ENCODE peak calls at places on chromosomes 4 and X, in four cellular contexts. U is coronary artery, J is dorsolateral prefrontal cortex, L is A673. E is an unnamed sample.

GRCh38 chr4:7841071-7841470 is 98.6 kb downstream of the AFAP1 start:
- DNase-seq in U (no peak), J (no peak), L (no peak), E (no peak)

GRCh38 chr4:173014113-173014558 is 154.5 kb upstream of the GALNT7 start:
- DNase-seq in U (no peak), J (peak; percentile 7), L (peak; percentile 90), E (no peak)

GRCh38 chr4:71187399-71188196 is 151.2 kb upstream of the SLC4A4 start:
- DNase-seq in U (no peak), J (peak; percentile 31), L (peak; percentile 3), E (peak; percentile 9)

GRCh38 chr4:24973471-24974251 is 57.1 kb downstream of the LGI2 start:
- DNase-seq in U (no peak), J (no peak), L (no peak), E (no peak)

GRCh38 chr4:28744066-28744465 is 1883.4 kb downstream of the STIM2 start:
- DNase-seq in U (no peak), J (no peak), L (no peak), E (no peak)

GRCh38 chr4:143286058-143286457 is 50.6 kb upstream of the GAB1 start:
- DNase-seq in U (no peak), J (no peak), L (no peak), E (no peak)

GRCh38 chr4:83552924-83553323 is 17.0 kb downstream of the GPAT3 start:
- DNase-seq in U (no peak), J (no peak), L (no peak), E (no peak)

GRCh38 chr4:2250003-2250763 is 8.3 kb upstream of the HAUS3 start:
- DNase-seq in U (no peak), J (no peak), L (no peak), E (no peak)

GRCh38 chr4:82031386-82031785 is 342.4 kb downstream of the HNRNPD start:
- DNase-seq in U (no peak), J (no peak), L (no peak), E (no peak)

GRCh38 chr4:113289736-113290135 is 240.3 kb downstream of the ANK2 start:
- DNase-seq in U (no peak), J (no peak), L (no peak), E (no peak)

GRCh38 chr4:3340703-3341088 is 47.9 kb downstream of the RGS12 start:
- DNase-seq in U (no peak), J (no peak), L (no peak), E (no peak)

GRCh38 chrX:54494970-54495813 is 842 bp downstream of the FGD1 start:
- DNase-seq in U (no peak), J (no peak), L (no peak), E (peak; percentile 2)

GRCh38 chr4:15396157-15396800 is 31.6 kb upstream of the C1QTNF7 start:
- DNase-seq in U (no peak), J (no peak), L (peak; percentile 72), E (peak; percentile 44)

GRCh38 chrX:17769701-17770269 is 32.5 kb downstream of the SCML1 start:
- DNase-seq in U (no peak), J (no peak), L (no peak), E (no peak)

GRCh38 chrX:108453841-108454240 is 14.2 kb downstream of the COL4A5 start:
- DNase-seq in U (no peak), J (no peak), L (no peak), E (no peak)

GRCh38 chrX:119726900-119727555 is 31.4 kb upstream of the SOWAHD start:
- DNase-seq in U (no peak), J (no peak), L (no peak), E (peak; percentile 34)

GRCh38 chr4:23888421-23889319 is 1.2 kb downstream of the PPARGC1A start:
- DNase-seq in U (no peak), J (no peak), L (no peak), E (no peak)

GRCh38 chr4:125254111-125254510 is 60.6 kb upstream of the FAT4 start:
- DNase-seq in U (no peak), J (no peak), L (no peak), E (no peak)

GRCh38 chrX:100979881-100980607 is 10.5 kb downstream of the ARL13A start:
- DNase-seq in U (no peak), J (no peak), L (no peak), E (no peak)

GRCh38 chr4:138686078-138686477 is 329.5 kb upstream of the NOCT start:
- DNase-seq in U (no peak), J (no peak), L (no peak), E (no peak)

GRCh38 chrX:31609130-31609529 is 537.3 kb upstream of the FTHL17 start:
- DNase-seq in U (no peak), J (no peak), L (no peak), E (no peak)

GRCh38 chr4:185209031-185209851 is at the start of gene SNX25:
- DNase-seq in U (peak; percentile 90), J (peak; percentile 89), L (peak; percentile 81), E (peak; percentile 93)

GRCh38 chrX:23784487-23785301 is 1.7 kb downstream of the SAT1 start:
- DNase-seq in U (no peak), J (no peak), L (no peak), E (no peak)

GRCh38 chr4:46385235-46385634 is 4.7 kb downstream of the GABRA2 start:
- DNase-seq in U (no peak), J (no peak), L (no peak), E (no peak)

GRCh38 chr4:37595875-37596402 is 90.2 kb downstream of the RELL1 start:
- DNase-seq in U (no peak), J (no peak), L (no peak), E (no peak)

GRCh38 chrX:31603411-31604120 is 531.7 kb upstream of the FTHL17 start:
- DNase-seq in U (no peak), J (no peak), L (no peak), E (no peak)

GRCh38 chrX:29662101-29662500 is 553.3 kb upstream of the MAGEB2 start:
- DNase-seq in U (no peak), J (no peak), L (peak; percentile 6), E (no peak)

GRCh38 chrX:3990569-3990968 is 277.1 kb upstream of the PRKX start:
- DNase-seq in U (no peak), J (no peak), L (peak; percentile 6), E (no peak)

GRCh38 chr4:164396439-164396838 is 357.5 kb upstream of the SMIM31 start:
- DNase-seq in U (no peak), J (no peak), L (peak; percentile 35), E (no peak)

GRCh38 chr4:117385531-117385930 is 300.2 kb upstream of the TRAM1L1 start:
- DNase-seq in U (no peak), J (no peak), L (no peak), E (no peak)

GRCh38 chr4:118746251-118746919 is 61.2 kb downstream of the METTL14 start:
- DNase-seq in U (no peak), J (no peak), L (no peak), E (no peak)

GRCh38 chrX:53320543-53321215 is 39.3 kb upstream of the IQSEC2 start:
- DNase-seq in U (no peak), J (no peak), L (no peak), E (no peak)

GRCh38 chr4:103067841-103068547 is 8.6 kb downstream of the SLC9B2 start:
- DNase-seq in U (no peak), J (no peak), L (no peak), E (no peak)

GRCh38 chr4:71366776-71367175 is 28.0 kb downstream of the SLC4A4 start:
- DNase-seq in U (no peak), J (no peak), L (no peak), E (no peak)

GRCh38 chr4:158046345-158046744 is 126.5 kb downstream of the GASK1B start:
- DNase-seq in U (no peak), J (no peak), L (no peak), E (no peak)

GRCh38 chr4:158051401-158052235 is 121.2 kb downstream of the GASK1B start:
- DNase-seq in U (no peak), J (no peak), L (no peak), E (no peak)

GRCh38 chr4:158053801-158054200 is 119.0 kb downstream of the GASK1B start:
- DNase-seq in U (no peak), J (no peak), L (no peak), E (no peak)

GRCh38 chr4:158053086-158053485 is 119.7 kb downstream of the GASK1B start:
- DNase-seq in U (no peak), J (no peak), L (no peak), E (no peak)

DNA sequence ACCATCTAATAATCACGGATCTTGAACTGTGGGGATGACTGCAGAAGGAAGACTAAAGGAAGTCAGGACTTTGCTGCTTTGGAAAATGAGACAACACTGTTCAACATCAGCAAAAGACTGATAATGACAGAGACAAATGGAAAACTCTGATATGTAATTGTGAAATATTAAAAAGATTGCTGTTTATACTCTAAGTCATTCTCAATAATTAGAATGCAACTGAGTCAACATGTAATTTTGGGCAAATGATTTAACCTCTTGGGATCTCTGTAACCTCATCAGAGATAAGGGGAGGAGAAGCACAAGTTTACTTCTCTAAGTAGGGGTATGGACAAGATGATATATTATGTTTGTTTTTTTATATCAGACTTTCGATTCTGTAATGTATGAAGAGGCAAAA is 121.9 kb downstream of the GASK1B start:
- DNase-seq in U (no peak), J (no peak), L (no peak), E (no peak)
- H3K4me3 ChIP-seq in U (no peak overlapping the region), J (no peak overlapping the region), L (no peak overlapping the region), E (no peak overlapping the region)

GRCh38 chr4:145716200-145716599 is 36.3 kb downstream of the C4orf51 start:
- DNase-seq in U (no peak), J (no peak), L (no peak), E (no peak)
- H3K27ac ChIP-seq in U (no peak overlapping the region), J (no peak overlapping the region), L (no peak overlapping the region), E (no peak overlapping the region)

GRCh38 chr4:154984148-154984547 is 203.1 kb downstream of the RBM46 start:
- DNase-seq in U (no peak), J (no peak), L (no peak), E (no peak)

GRCh38 chr4:154984616-154985015 is 203.5 kb downstream of the RBM46 start:
- DNase-seq in U (no peak), J (no peak), L (no peak), E (no peak)

GRCh38 chr4:154985673-154986072 is 204.6 kb downstream of the RBM46 start:
- DNase-seq in U (no peak), J (no peak), L (no peak), E (no peak)

GRCh38 chr4:154982187-154983047 is 201.3 kb downstream of the RBM46 start:
- DNase-seq in U (peak; percentile 79), J (peak; percentile 35), L (peak; percentile 66), E (no peak)

GRCh38 chr4:154983714-154984113 is 202.6 kb downstream of the RBM46 start:
- DNase-seq in U (no peak), J (no peak), L (no peak), E (no peak)
- H3K4me3 ChIP-seq in U (no peak overlapping the region), J (no peak overlapping the region), L (no peak overlapping the region), E (no peak overlapping the region)

DNA sequence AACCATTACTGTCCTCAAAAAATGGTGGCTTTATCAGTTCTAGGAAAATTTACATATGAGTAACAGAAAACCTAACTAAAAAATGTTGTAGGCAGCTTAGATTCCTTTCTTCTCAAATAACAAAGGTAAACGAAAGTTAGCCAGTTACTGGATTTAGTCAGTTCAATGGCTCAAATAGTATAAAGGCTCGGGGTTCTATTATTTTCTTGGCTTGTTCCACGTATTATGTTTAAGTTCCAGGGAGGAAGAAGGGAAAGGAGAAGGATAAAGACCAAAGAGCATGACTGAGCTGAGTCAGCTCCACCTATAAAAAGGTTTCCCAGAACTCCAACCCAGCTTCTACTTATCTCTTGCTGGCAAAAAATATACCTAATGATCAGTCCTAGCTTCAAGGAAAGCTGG is 41.0 kb upstream of the MAB21L2 start:
- DNase-seq in U (no peak), J (no peak), L (no peak), E (no peak)
- H3K27ac ChIP-seq in U (no peak overlapping the region), J (no peak overlapping the region), L (no peak overlapping the region), E (no peak overlapping the region)